ENCODE peak calls at places on chromosome 9, in ten cellular contexts. N is IMR-90; Z is pancreas; R is heart left ventricle; D is brain microvascular endothelial cell; Q is endothelial cell; U is esophagus squamous epithelium; T is CD8-positive, alpha-beta T cell; X is foreskin fibroblast; V is fibroblast of the aortic adventitia. B is an unnamed sample.

GRCh38 chr9:134708672-134709038 is 67.1 kb downstream of the COL5A1 start:
- DNase-seq in D (no peak), T (no peak), Z (no peak), Q (no peak), R (no peak), U (no peak), N (no peak), V (no peak), X (no peak), B (no peak)

GRCh38 chr9:76528642-76529190 is 69.7 kb downstream of the GCNT1 start:
- DNase-seq in V (no peak), T (no peak), X (no peak), Z (no peak), Q (no peak), R (no peak), U (no peak), D (no peak), N (no peak), B (no peak)

GRCh38 chr9:132670359-132670815 is at the start of gene GTF3C4:
- DNase-seq in R (peak; percentile 88), Q (peak; percentile 86), X (peak; percentile 90), Z (peak; percentile 96), T (peak; percentile 88), D (no peak), U (peak; percentile 32), V (peak; percentile 75), N (peak; percentile 12), B (peak; percentile 95)

GRCh38 chr9:120919639-120920494 is 6.7 kb downstream of the TRAF1 start:
- DNase-seq in N (no peak), D (no peak), V (no peak), Q (no peak), X (no peak), T (no peak), U (no peak), R (no peak), Z (no peak), B (no peak)

GRCh38 chr9:96532173-96532572 is 82.2 kb downstream of the HABP4 start:
- DNase-seq in Z (no peak), U (no peak), R (no peak), X (no peak), V (no peak), N (no peak), T (no peak), D (no peak), Q (no peak), B (no peak)

GRCh38 chr9:131279196-131279926 is 3.1 kb upstream of the FAM78A start:
- DNase-seq in D (no peak), Q (no peak), Z (no peak), V (no peak), X (no peak), N (no peak), T (no peak), R (no peak), U (no peak), B (no peak)

GRCh38 chr9:27838876-27839275 is 265.6 kb upstream of the C9orf72 start:
- DNase-seq in N (no peak), T (no peak), D (no peak), Q (no peak), U (no peak), V (no peak), R (no peak), Z (no peak), X (no peak), B (no peak)

GRCh38 chr9:122376791-122377190 is 6.0 kb downstream of the PTGS1 start:
- DNase-seq in R (no peak), N (no peak), Z (no peak), V (no peak), X (no peak), D (no peak), Q (no peak), U (no peak), T (no peak), B (no peak)

GRCh38 chr9:83294816-83295215 is 231.9 kb upstream of the RASEF start:
- DNase-seq in U (no peak), D (no peak), V (no peak), N (no peak), R (no peak), Q (no peak), Z (no peak), T (no peak), X (no peak), B (no peak)

GRCh38 chr9:122055668-122056067 is 37.4 kb downstream of the TTLL11 start:
- DNase-seq in Q (no peak), R (no peak), V (no peak), U (no peak), Z (no peak), N (no peak), D (no peak), T (no peak), X (no peak), B (no peak)

DNA sequence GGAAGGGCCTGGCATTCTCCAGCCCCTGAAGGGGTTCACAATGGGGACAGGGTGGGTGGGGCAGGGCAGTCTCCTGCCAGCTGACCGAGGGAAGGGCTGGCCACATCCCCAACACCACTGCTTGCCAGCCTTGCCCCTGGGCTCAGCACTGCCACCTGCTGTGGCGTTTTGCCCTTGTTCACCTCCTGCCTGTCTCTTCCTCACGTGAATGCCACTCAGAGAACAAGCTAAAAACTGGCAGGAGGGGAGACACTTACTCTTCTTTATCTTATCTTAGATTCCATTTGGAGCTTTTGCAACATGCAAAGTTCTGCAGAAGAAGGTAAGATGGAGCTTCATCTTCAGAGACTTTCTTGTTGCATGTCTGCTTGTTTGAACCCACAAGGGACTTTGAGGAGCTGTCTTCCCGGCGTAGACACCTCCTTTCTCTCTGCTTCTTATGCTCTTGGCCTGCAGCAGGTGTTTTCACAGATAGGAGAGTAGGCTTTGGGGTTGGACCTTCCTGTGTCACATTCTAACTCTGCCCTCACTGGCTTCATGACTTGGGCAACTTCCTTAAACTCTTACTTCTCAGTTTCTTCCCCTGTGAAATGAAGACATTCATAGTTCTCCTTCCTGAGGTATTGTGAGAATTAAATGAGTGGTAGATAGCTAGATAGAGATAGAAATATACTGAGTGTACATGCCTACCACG is 4.1 kb downstream of the LRSAM1 start:
- DNase-seq in Z (no peak), V (peak; percentile 13), X (peak; percentile 37), D (no peak), U (no peak), N (no peak), T (no peak), R (peak; percentile 31), Q (peak; percentile 22), B (no peak)
- TF ChIP-seq CTCF in Z (no peak), V (no peak), X (peak; percentile 14), D (peak; percentile 49), U (peak; percentile 20), N (peak; percentile 18), T (no peak), R (peak; percentile 46), Q (no peak), B (peak; percentile 23)

DNA sequence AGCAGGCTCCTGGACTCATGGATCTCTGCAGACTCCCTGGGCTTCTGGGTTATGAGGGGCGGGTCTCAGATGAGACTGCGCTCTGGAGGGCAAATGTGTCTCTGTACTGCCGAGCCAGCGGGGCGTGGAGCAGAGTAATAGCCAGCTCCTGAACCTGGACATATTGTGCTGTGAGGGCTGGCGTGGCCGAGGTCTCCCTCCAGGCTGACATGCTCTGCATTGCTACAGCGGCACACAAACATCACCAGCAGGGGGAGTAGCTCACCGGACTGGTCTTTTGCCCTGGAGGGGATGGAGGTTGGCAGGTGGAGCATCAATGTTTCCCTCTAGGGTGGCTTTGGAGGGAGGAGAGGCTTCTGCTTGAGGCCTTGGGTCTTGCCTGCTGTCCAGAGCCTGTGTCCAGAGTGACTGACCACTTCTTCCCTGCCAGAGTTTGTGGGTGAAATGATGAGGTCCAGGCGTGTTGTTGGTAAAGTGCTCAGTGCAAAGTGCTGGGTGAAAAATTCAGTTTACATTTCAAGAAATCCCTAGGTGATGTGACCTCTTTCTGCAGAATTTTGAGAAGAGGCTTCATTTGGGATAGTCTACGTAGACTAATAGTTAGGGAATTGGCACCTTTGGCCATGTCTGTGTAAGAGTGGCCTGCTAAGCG is 10.9 kb upstream of the GADD45G start:
- DNase-seq in Q (peak; percentile 79), Z (peak; percentile 80), N (peak; percentile 7), T (peak; percentile 61), R (peak; percentile 29), X (peak; percentile 22), V (peak; percentile 22), U (no peak), D (peak; percentile 40), B (peak; percentile 79)
- TF ChIP-seq CTCF in Q (peak; percentile 74), Z (peak; percentile 22), N (peak; percentile 37), T (peak; percentile 66), R (peak; percentile 58), X (peak; percentile 44), V (peak; percentile 61), U (peak; percentile 26), D (peak; percentile 82), B (peak; percentile 74)

GRCh38 chr9:93391898-93392297 is 59.6 kb upstream of the FAM120A start:
- DNase-seq in Z (no peak), D (no peak), Q (no peak), U (no peak), R (no peak), X (no peak), N (no peak), V (no peak), T (no peak), B (no peak)
- TF ChIP-seq CTCF in Z (no peak), D (no peak), Q (no peak), U (no peak), R (no peak), X (no peak), N (no peak), V (no peak), T (no peak), B (no peak)

DNA sequence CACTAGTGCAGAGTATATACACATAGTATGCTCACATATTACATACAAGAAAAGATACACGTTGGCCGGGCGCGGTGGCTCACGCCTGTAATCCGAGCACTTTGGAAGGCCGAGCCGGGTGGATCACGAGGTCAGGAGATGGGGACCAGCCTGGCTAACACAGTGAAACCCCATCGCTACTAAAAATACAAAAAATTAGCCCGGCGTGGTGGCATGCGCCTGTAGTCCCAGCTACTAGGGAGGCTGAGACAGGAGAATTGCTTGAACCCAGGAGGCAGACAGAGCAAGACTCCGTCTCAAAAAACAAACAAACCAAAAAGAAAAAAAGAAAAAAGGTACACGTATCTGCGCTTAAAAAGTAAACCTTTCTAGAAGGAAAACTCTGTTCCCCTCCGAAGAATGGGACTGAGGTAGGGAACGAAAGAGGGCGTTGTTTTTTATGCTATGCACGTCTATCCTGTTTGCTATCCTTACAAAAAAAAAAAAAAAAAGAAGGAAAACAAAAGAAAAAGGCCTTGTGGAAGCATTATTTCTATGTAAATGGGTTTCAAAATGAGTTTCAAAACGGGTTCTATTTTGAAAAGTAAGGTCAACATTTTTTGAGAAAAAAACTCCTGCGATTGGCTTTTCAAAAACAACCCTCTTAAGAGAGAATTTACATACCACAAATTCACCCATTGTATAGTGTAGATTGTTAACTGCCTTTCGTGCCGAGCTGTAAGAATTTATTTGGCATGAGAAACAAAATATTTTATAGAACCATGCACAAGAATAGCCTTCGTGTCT is 1.2 kb downstream of the AK3 start:
- DNase-seq in R (no peak), D (no peak), Z (no peak), Q (no peak), U (no peak), X (peak; percentile 70), N (no peak), T (no peak), V (peak; percentile 54), B (peak; percentile 41)
- TF ChIP-seq CTCF in R (no peak), D (no peak), Z (no peak), Q (no peak), U (no peak), X (no peak), N (no peak), T (no peak), V (no peak), B (no peak)